ENCODE peak calls at places on chromosomes 16 and 17, in six cellular contexts. T, H, Z, D, P and I are unnamed samples.

GRCh38 chr17:64402469-64402868 is 11.8 kb upstream of the PECAM1 start:
- DNase-seq in T (no peak), H (no peak), Z (no peak), D (no peak), P (no peak), I (no peak)

GRCh38 chr16:79768594-79768993 is 168.1 kb upstream of the MAF start:
- DNase-seq in T (no peak), H (peak; percentile 19), Z (no peak), D (peak; percentile 15), P (no peak), I (no peak)

GRCh38 chr16:67959520-67959919 is 8.9 kb downstream of the SLC12A4 start:
- DNase-seq in T (no peak), H (no peak), Z (no peak), D (no peak), P (no peak), I (no peak)

GRCh38 chr17:9811086-9811485 is 10.8 kb downstream of the GSG1L2 start:
- DNase-seq in T (no peak), H (no peak), Z (no peak), D (peak; percentile 42), P (no peak), I (no peak)

GRCh38 chr16:6605490-6605889 is 727.2 kb upstream of the RBFOX1 start:
- DNase-seq in T (no peak), H (no peak), Z (no peak), D (no peak), P (no peak), I (no peak)

GRCh38 chr17:63249256-63250006 is 196.7 kb downstream of the CYB561 start:
- DNase-seq in T (no peak), H (no peak), Z (no peak), D (no peak), P (no peak), I (no peak)

GRCh38 chr17:63133489-63133888 is 167.5 kb downstream of the TANC2 start:
- DNase-seq in T (no peak), H (no peak), Z (no peak), D (no peak), P (no peak), I (no peak)

GRCh38 chr16:4533490-4533889 is 5.1 kb downstream of the CDIP1 start:
- DNase-seq in T (no peak), H (no peak), Z (no peak), D (no peak), P (no peak), I (no peak)

GRCh38 chr17:54948380-54948779 is 20.1 kb downstream of the COX11 start:
- DNase-seq in T (no peak), H (peak; percentile 96), Z (no peak), D (peak; percentile 86), P (no peak), I (peak; percentile 36)

GRCh38 chr17:44065668-44066203 is 735 bp downstream of the LSM12 start:
- DNase-seq in T (no peak), H (no peak), Z (no peak), D (no peak), P (no peak), I (no peak)

GRCh38 chr16:73404001-73404400 is 356.1 kb upstream of the ZFHX3 start:
- DNase-seq in T (no peak), H (no peak), Z (no peak), D (no peak), P (no peak), I (no peak)

GRCh38 chr16:73399997-73400396 is 352.1 kb upstream of the ZFHX3 start:
- DNase-seq in T (no peak), H (no peak), Z (no peak), D (no peak), P (no peak), I (no peak)

GRCh38 chr16:73405851-73406250 is 357.9 kb upstream of the ZFHX3 start:
- DNase-seq in T (no peak), H (no peak), Z (no peak), D (no peak), P (no peak), I (no peak)
- TF ChIP-seq CTCF in T (no peak), H (no peak), Z (no peak), D (no peak), P (no peak), I (no peak)

GRCh38 chr16:35131429-35131828 is 1672.0 kb downstream of the TP53TG3F start:
- DNase-seq in T (no peak), H (no peak), Z (no peak), D (no peak), P (no peak), I (no peak)
- H3K27me3 ChIP-seq in T (no peaks in the 10 kb centered on the region), H (no peaks in the 10 kb centered on the region), Z (no peaks in the 10 kb centered on the region), D (no peaks in the 10 kb centered on the region), P (no peaks in the 10 kb centered on the region), I (no peaks in the 10 kb centered on the region)

GRCh38 chr16:52549011-52549692 is 2.2 kb upstream of the TOX3 start:
- DNase-seq in T (no peak), H (no peak), Z (no peak), D (no peak), P (peak; percentile 63), I (no peak)
- TF ChIP-seq CTCF in T (peak; percentile 9), H (no peak), Z (peak; percentile 55), D (no peak), P (peak; percentile 72), I (peak; percentile 40)

GRCh38 chr17:65434251-65434650 is 127.2 kb downstream of the AXIN2 start:
- DNase-seq in T (no peak), H (no peak), Z (no peak), D (no peak), P (no peak), I (no peak)

GRCh38 chr17:65433592-65433991 is 127.9 kb downstream of the AXIN2 start:
- DNase-seq in T (no peak), H (no peak), Z (no peak), D (no peak), P (no peak), I (no peak)

GRCh38 chr17:65434878-65435277 is 126.6 kb downstream of the AXIN2 start:
- DNase-seq in T (no peak), H (no peak), Z (no peak), D (no peak), P (no peak), I (no peak)

GRCh38 chr17:65431116-65431515 is 130.3 kb downstream of the AXIN2 start:
- DNase-seq in T (no peak), H (no peak), Z (peak; percentile 26), D (no peak), P (no peak), I (no peak)

GRCh38 chr17:65433157-65433556 is 128.3 kb downstream of the AXIN2 start:
- DNase-seq in T (no peak), H (no peak), Z (no peak), D (no peak), P (no peak), I (no peak)
- H3K27me3 ChIP-seq in T (no peaks in the 10 kb centered on the region), H (no peaks in the 10 kb centered on the region), Z (peaks cover 2% of the 10 kb centered on the region), D (no peaks in the 10 kb centered on the region), P (no peaks in the 10 kb centered on the region), I (no peaks in the 10 kb centered on the region)